ENCODE peak calls at places on chromosomes 5 and 9, in nine cellular contexts. Y is astrocyte, S is thoracic aorta, O is heart right ventricle, D is GM23338, U is esophagus muscularis mucosa, X is PC-3, N is body of pancreas, E is left lung. H is an unnamed sample.

GRCh38 chr5:10863763-10864383 is 102.8 kb upstream of the DAP start:
- DNase-seq in U (no peak), O (peak; percentile 26), E (no peak), S (no peak), Y (peak; percentile 24), X (peak; percentile 88), D (peak; percentile 84), N (peak; percentile 69), H (no peak)

GRCh38 chr5:181189363-181189961 is 15.5 kb downstream of the TRIM7 start:
- DNase-seq in X (peak; percentile 33), S (no peak), U (no peak), O (peak; percentile 55), N (peak; percentile 33), D (peak; percentile 36), Y (no peak), E (peak; percentile 84), H (no peak)

GRCh38 chr9:16150938-16151650 is 598.3 kb downstream of the CCDC171 start:
- DNase-seq in O (no peak), Y (no peak), X (no peak), N (no peak), U (no peak), D (no peak), S (no peak), E (no peak), H (no peak)

GRCh38 chr5:67765697-67766096 is 449.9 kb upstream of the PIK3R1 start:
- DNase-seq in Y (no peak), D (no peak), S (no peak), U (no peak), E (no peak), O (no peak), N (no peak), X (no peak), H (no peak)

GRCh38 chr5:96772542-96772941 is 35.2 kb downstream of the ERAP1 start:
- DNase-seq in X (no peak), O (no peak), Y (no peak), E (no peak), S (no peak), U (no peak), N (no peak), D (no peak), H (no peak)

GRCh38 chr5:65076251-65076869 is 307.6 kb downstream of the CWC27 start:
- DNase-seq in Y (peak; percentile 72), N (peak; percentile 17), O (no peak), U (no peak), S (no peak), E (no peak), D (peak; percentile 90), X (peak; percentile 65), H (no peak)

GRCh38 chr5:34606101-34606500 is 50.0 kb upstream of the RAI14 start:
- DNase-seq in O (no peak), D (no peak), U (no peak), S (no peak), Y (no peak), E (no peak), N (no peak), X (no peak), H (no peak)

GRCh38 chr9:98516897-98517503 is 191.7 kb downstream of the GABBR2 start:
- DNase-seq in O (no peak), X (no peak), S (no peak), U (peak; percentile 87), Y (no peak), N (no peak), D (no peak), E (no peak), H (no peak)

GRCh38 chr5:16550316-16550952 is 66.4 kb downstream of the RETREG1 start:
- DNase-seq in Y (peak; percentile 24), U (no peak), E (no peak), O (no peak), S (no peak), X (peak; percentile 96), D (peak; percentile 78), N (peak; percentile 66), H (no peak)

GRCh38 chr9:123033864-123034598 is 564 bp downstream of the GPR21 start:
- DNase-seq in O (no peak), Y (no peak), D (no peak), E (no peak), N (no peak), X (no peak), S (no peak), U (no peak), H (no peak)

GRCh38 chr5:151107738-151108520 is 27.1 kb upstream of the TNIP1 start:
- DNase-seq in D (no peak), X (peak; percentile 53), S (no peak), O (no peak), N (peak; percentile 89), U (no peak), E (no peak), Y (peak; percentile 58), H (no peak)

GRCh38 chr5:169268019-169268418 is 32.9 kb downstream of the SLIT3 start:
- DNase-seq in S (no peak), D (no peak), E (no peak), Y (no peak), N (no peak), U (no peak), X (no peak), O (no peak), H (no peak)

GRCh38 chr9:84079994-84080393 is 99.4 kb downstream of the RMI1 start:
- DNase-seq in N (no peak), E (no peak), X (no peak), S (no peak), O (no peak), Y (no peak), U (no peak), D (no peak), H (no peak)

GRCh38 chr9:132235125-132235524 is 73.3 kb downstream of the NTNG2 start:
- DNase-seq in E (no peak), S (no peak), O (no peak), D (no peak), N (no peak), Y (no peak), X (no peak), U (no peak), H (no peak)

GRCh38 chr5:18466731-18467130 is 832.5 kb downstream of the TAF11L14 start:
- DNase-seq in E (no peak), D (no peak), Y (no peak), U (no peak), O (no peak), X (peak; percentile 60), S (no peak), N (no peak), H (no peak)

GRCh38 chr9:36625006-36625600 is 52.4 kb downstream of the MELK start:
- DNase-seq in D (no peak), E (no peak), O (peak; percentile 20), X (peak; percentile 47), N (peak; percentile 43), U (no peak), S (peak; percentile 20), Y (peak; percentile 80), H (peak; percentile 69)

GRCh38 chr5:170650850-170651249 is 132.7 kb upstream of the GABRP start:
- DNase-seq in D (no peak), N (no peak), X (no peak), O (no peak), E (no peak), S (no peak), U (no peak), Y (no peak), H (no peak)

DNA sequence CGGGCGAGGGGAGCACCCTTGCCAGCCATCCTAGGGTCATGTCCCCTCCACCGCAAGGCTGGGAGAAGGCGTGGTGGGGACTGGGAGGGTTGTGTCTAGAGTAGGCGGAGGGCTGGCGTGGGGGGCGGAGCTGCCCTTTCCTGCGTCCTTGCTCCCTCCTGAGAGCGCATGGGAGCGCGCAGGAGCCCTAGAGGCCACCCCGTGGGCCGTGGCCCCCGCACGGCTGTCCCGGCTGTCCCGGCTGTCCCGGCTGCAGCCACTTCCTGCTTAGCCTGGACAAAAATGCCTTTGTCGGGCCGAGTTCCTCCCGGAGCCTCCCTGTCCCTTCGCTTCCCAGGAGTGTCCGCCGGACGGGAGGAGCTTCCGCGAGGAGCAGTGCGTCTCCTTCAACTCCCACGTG is 4.9 kb downstream of the ADAMTSL2 start:
- DNase-seq in X (no peak), U (no peak), E (no peak), O (peak; percentile 78), D (peak; percentile 54), Y (no peak), S (no peak), N (no peak), H (no peak)
- H3K4me3 ChIP-seq in X (no peak overlapping the region), U (peak overlapping the region; percentile 33), E (peak overlapping the region; percentile 11), O (peak overlapping the region; percentile 43), D (no peak overlapping the region), Y (no peak overlapping the region), S (peak overlapping the region; percentile 11), N (no peak overlapping the region), H (peak overlapping the region; percentile 53)

DNA sequence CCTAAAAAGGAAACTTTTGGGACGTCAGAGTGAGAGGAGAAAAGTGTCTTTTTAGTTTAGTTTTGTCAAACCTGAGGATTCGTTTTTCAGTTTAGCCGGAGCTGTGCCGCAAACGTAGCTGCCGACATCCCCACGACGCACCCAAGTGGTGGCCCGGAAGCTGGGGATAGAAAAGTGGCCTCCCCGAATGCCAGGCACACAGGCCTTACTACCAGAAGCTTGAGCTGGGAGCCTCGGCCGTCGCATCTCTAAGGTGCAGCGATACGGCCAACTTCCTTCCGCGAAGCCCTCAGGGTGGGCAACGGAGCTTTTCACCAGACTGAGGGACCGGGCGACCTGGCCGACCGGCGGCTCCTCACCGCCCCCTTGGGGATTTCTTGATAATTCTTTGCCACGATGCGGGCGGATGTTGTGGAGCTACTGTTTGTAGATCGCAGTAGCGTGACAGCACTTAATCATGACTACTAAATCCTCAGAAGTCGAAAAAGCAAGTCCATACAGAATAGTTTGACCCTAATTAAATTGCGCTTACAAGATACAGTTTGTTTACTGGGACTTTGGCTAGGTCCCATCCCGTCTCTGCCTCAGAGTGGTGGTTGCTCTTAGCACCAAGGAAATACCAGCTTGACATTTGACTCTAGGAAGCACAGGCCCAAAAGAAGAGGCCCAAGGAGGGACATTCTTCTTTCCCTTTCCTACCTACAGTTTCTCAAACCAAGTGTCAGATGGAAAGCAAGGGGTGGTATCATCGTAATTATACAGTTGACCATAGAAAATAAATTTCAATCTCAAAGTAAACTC is 584 bp upstream of the TMEM267 start:
- DNase-seq in E (peak; percentile 92), U (peak; percentile 96), N (peak; percentile 86), O (peak; percentile 75), Y (peak; percentile 69), S (peak; percentile 26), X (peak; percentile 93), D (peak; percentile 93), H (peak; percentile 85)
- TF ChIP-seq CTCF in E (peak; percentile 62), U (peak; percentile 72), N (peak; percentile 60), O (peak; percentile 77), Y (peak; percentile 64), S (peak; percentile 70), X (peak; percentile 95), D (peak; percentile 69), H (peak; percentile 79)

GRCh38 chr5:142814122-142814521 is 43.9 kb downstream of the ARHGAP26 start:
- DNase-seq in X (no peak), U (no peak), N (no peak), O (no peak), S (no peak), Y (no peak), D (no peak), E (no peak), H (no peak)
- H3K4me1 ChIP-seq in X (peaks cover 38% of the 10 kb centered on the region), U (peaks cover 78% of the 10 kb centered on the region), N (peaks cover 41% of the 10 kb centered on the region), O (peaks cover 100% of the 10 kb centered on the region), S (peaks cover 75% of the 10 kb centered on the region), Y (peaks cover 14% of the 10 kb centered on the region), D (peaks cover 14% of the 10 kb centered on the region), E (peaks cover 21% of the 10 kb centered on the region), H (peaks cover 10% of the 10 kb centered on the region)

DNA sequence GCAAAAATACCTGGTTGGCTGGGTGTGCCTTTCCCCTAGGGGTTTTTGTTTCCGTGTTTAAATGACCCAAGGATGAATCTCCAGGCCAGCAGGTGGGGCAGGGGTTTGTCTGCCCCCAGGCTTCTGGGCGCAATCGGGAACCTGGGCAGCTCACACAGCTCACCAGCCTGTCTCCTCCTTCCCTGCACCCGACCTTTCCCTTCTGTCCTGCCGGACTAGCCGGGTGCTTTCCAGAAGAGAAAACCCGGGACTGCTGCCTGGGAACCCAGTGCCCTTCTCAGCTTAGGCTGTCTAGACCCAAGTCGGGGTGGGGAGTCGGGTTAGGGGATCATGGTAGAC is 84.3 kb downstream of the DAB2IP start:
- DNase-seq in U (no peak), X (no peak), Y (no peak), S (no peak), D (peak; percentile 45), O (no peak), E (no peak), N (no peak), H (no peak)
- H3K4me3 ChIP-seq in U (peak overlapping the region; percentile 63), X (no peak overlapping the region), Y (no peak overlapping the region), S (peak overlapping the region; percentile 72), D (peak overlapping the region; percentile 79), O (peak overlapping the region; percentile 61), E (peak overlapping the region; percentile 44), N (peak overlapping the region; percentile 32), H (peak overlapping the region; percentile 45)

H was measured in ascending aorta.